ENCODE peak calls at places on chromosome 13, in four cellular contexts. V is SK-N-SH treated with all-trans-retinoic acid at 6 μM for 48 hours; B is upper lobe of left lung; Z is stimulated activated naive CD8-positive, alpha-beta T cell treated with anti-CD3 and anti-CD28 coated beads, Interleukin-15, amount 100 ng/mL, for 72 hours. K is an unnamed sample.

GRCh38 chr13:39186205-39186880 is 148.1 kb downstream of the NHLRC3 start:
- ATAC-seq in B (no peak), V (no peak), Z (no peak), K (no peak)

GRCh38 chr13:100560498-100561215 is 27.9 kb downstream of the GGACT start:
- ATAC-seq in Z (no peak), V (no peak), B (no peak), K (no peak)

GRCh38 chr13:41509996-41510395 is 52.6 kb downstream of the RGCC start:
- ATAC-seq in Z (no peak), B (no peak), V (no peak), K (no peak)

GRCh38 chr13:44035400-44035799 is 155.7 kb downstream of the LACC1 start:
- ATAC-seq in V (no peak), Z (no peak), B (no peak), K (no peak)

GRCh38 chr13:27389891-27390290 is 34.5 kb upstream of the GTF3A start:
- ATAC-seq in Z (no peak), V (no peak), B (no peak), K (no peak)

GRCh38 chr13:41562541-41563178 is 105.3 kb downstream of the RGCC start:
- ATAC-seq in Z (no peak), B (no peak), V (no peak), K (no peak)

GRCh38 chr13:98496239-98496668 is 80.7 kb downstream of the STK24 start:
- ATAC-seq in B (peak; percentile 50), V (no peak), Z (no peak), K (no peak)

GRCh38 chr13:113819731-113820715 is 43.9 kb downstream of the GAS6 start:
- ATAC-seq in B (no peak), Z (no peak), V (no peak), K (no peak)

GRCh38 chr13:29936051-29936813 is 85.8 kb upstream of the UBL3 start:
- ATAC-seq in Z (peak; percentile 1), B (peak; percentile 17), V (no peak), K (peak; percentile 48)

GRCh38 chr13:88824218-88824617 is 1153.0 kb downstream of the SLITRK5 start:
- ATAC-seq in B (no peak), Z (no peak), V (no peak), K (no peak)

GRCh38 chr13:19764237-19764636 is 18.5 kb downstream of the PSPC1 start:
- ATAC-seq in V (no peak), B (no peak), Z (peak; percentile 61), K (no peak)

GRCh38 chr13:91292630-91293221 is 54.8 kb upstream of the MIR17HG start:
- ATAC-seq in Z (no peak), V (no peak), B (no peak), K (no peak)

GRCh38 chr13:98606296-98606695 is 29.4 kb upstream of the STK24 start:
- ATAC-seq in B (no peak), V (no peak), Z (no peak), K (no peak)

GRCh38 chr13:40519637-40520036 is 146.8 kb downstream of the FOXO1 start:
- ATAC-seq in B (no peak), Z (no peak), V (no peak), K (no peak)

GRCh38 chr13:24308488-24309020 is 826 bp upstream of the C1QTNF9 start:
- ATAC-seq in B (peak; percentile 16), V (no peak), Z (peak; percentile 67), K (peak; percentile 29)

GRCh38 chr13:34128661-34129060 is 310.7 kb downstream of the RFC3 start:
- ATAC-seq in V (no peak), B (no peak), Z (no peak), K (no peak)

GRCh38 chr13:70890289-70890688 is 782.0 kb upstream of the KLHL1 start:
- ATAC-seq in Z (no peak), B (no peak), V (no peak), K (no peak)

K was measured in stimulated activated memory B cell treated with anti-CD40 and anti-IgM and Interleukin-4, amounts not matched to agents 10 μg/mL and 1 μg/mL and 100 μg/mL, for 72 hours.